ENCODE peak calls at places on chromosomes 16 and 17, in four cellular contexts. One of them, this sample, is unnamed.

GRCh38 chr17:4634981-4635380 is 6.5 kb downstream of the ALOX15 start:
- DNase-seq in dorsolateral prefrontal cortex: no peak
- DNase-seq in heart right ventricle: no peak
- DNase-seq in MM.1S: no peak
- DNase-seq in this sample: no peak

GRCh38 chr17:3892095-3892998 is 506 bp downstream of the CAMKK1 start:
- DNase-seq in dorsolateral prefrontal cortex: peak; percentile 78
- DNase-seq in heart right ventricle: peak; percentile 80
- DNase-seq in MM.1S: peak; percentile 23
- DNase-seq in this sample: peak; percentile 27

GRCh38 chr16:79150626-79151025 is 449.9 kb downstream of the MAF start:
- DNase-seq in dorsolateral prefrontal cortex: no peak
- DNase-seq in heart right ventricle: no peak
- DNase-seq in MM.1S: no peak
- DNase-seq in this sample: no peak

GRCh38 chr17:56679148-56679766 is 85.8 kb downstream of the NOG start:
- DNase-seq in dorsolateral prefrontal cortex: no peak
- DNase-seq in heart right ventricle: no peak
- DNase-seq in MM.1S: peak; percentile 20
- DNase-seq in this sample: no peak

GRCh38 chr16:79287424-79287917 is 313.1 kb downstream of the MAF start:
- DNase-seq in dorsolateral prefrontal cortex: no peak
- DNase-seq in heart right ventricle: peak; percentile 25
- DNase-seq in MM.1S: no peak
- DNase-seq in this sample: no peak

GRCh38 chr17:70121136-70121535 is 46.1 kb downstream of the KCNJ16 start:
- DNase-seq in dorsolateral prefrontal cortex: no peak
- DNase-seq in heart right ventricle: no peak
- DNase-seq in MM.1S: no peak
- DNase-seq in this sample: no peak

GRCh38 chr17:57599271-57600045 is 145.6 kb downstream of the CCDC182 start:
- DNase-seq in dorsolateral prefrontal cortex: no peak
- DNase-seq in heart right ventricle: no peak
- DNase-seq in MM.1S: peak; percentile 28
- DNase-seq in this sample: no peak

GRCh38 chr17:72358465-72358864 is 237.6 kb downstream of the SOX9 start:
- DNase-seq in dorsolateral prefrontal cortex: no peak
- DNase-seq in heart right ventricle: no peak
- DNase-seq in MM.1S: no peak
- DNase-seq in this sample: no peak

GRCh38 chr17:40139566-40140058 is 725 bp upstream of the CASC3 start:
- DNase-seq in dorsolateral prefrontal cortex: no peak
- DNase-seq in heart right ventricle: no peak
- DNase-seq in MM.1S: no peak
- DNase-seq in this sample: no peak

GRCh38 chr16:79307214-79307613 is 293.3 kb downstream of the MAF start:
- DNase-seq in dorsolateral prefrontal cortex: peak; percentile 43
- DNase-seq in heart right ventricle: peak; percentile 36
- DNase-seq in MM.1S: no peak
- DNase-seq in this sample: no peak

GRCh38 chr17:1182831-1183578 is 3.2 kb upstream of the ABR start:
- DNase-seq in dorsolateral prefrontal cortex: no peak
- DNase-seq in heart right ventricle: no peak
- DNase-seq in MM.1S: no peak
- DNase-seq in this sample: no peak

GRCh38 chr16:54077412-54077821 is 209.2 kb downstream of the IRX3 start:
- DNase-seq in dorsolateral prefrontal cortex: no peak
- DNase-seq in heart right ventricle: no peak
- DNase-seq in MM.1S: no peak
- DNase-seq in this sample: no peak

GRCh38 chr16:71351558-71351901 is 7.0 kb upstream of the CALB2 start:
- DNase-seq in dorsolateral prefrontal cortex: no peak
- DNase-seq in heart right ventricle: no peak
- DNase-seq in MM.1S: no peak
- DNase-seq in this sample: no peak

GRCh38 chr17:51044964-51045363 is 75.7 kb downstream of the SPAG9 start:
- DNase-seq in dorsolateral prefrontal cortex: peak; percentile 43
- DNase-seq in heart right ventricle: no peak
- DNase-seq in MM.1S: no peak
- DNase-seq in this sample: no peak

GRCh38 chr16:22098538-22099255 is 6.4 kb downstream of the VWA3A start:
- DNase-seq in dorsolateral prefrontal cortex: no peak
- DNase-seq in heart right ventricle: peak; percentile 12
- DNase-seq in MM.1S: peak; percentile 66
- DNase-seq in this sample: no peak

GRCh38 chr17:28996554-28997096 is 9.2 kb downstream of the SEZ6 start:
- DNase-seq in dorsolateral prefrontal cortex: no peak
- DNase-seq in heart right ventricle: no peak
- DNase-seq in MM.1S: no peak
- DNase-seq in this sample: no peak

GRCh38 chr17:19507673-19508326 is 25.9 kb upstream of the SLC47A1 start:
- DNase-seq in dorsolateral prefrontal cortex: peak; percentile 93
- DNase-seq in heart right ventricle: peak; percentile 93
- DNase-seq in MM.1S: peak; percentile 62
- DNase-seq in this sample: peak; percentile 62

GRCh38 chr16:81737885-81738536 is 41.1 kb upstream of the PLCG2 start:
- DNase-seq in dorsolateral prefrontal cortex: peak; percentile 87
- DNase-seq in heart right ventricle: peak; percentile 89
- DNase-seq in MM.1S: peak; percentile 64
- DNase-seq in this sample: peak; percentile 7

GRCh38 chr16:5633845-5634440 is 536.3 kb upstream of the EEF2KMT start:
- DNase-seq in dorsolateral prefrontal cortex: no peak
- DNase-seq in heart right ventricle: no peak
- DNase-seq in MM.1S: peak; percentile 47
- DNase-seq in this sample: no peak

GRCh38 chr17:57040571-57040970 is 44.5 kb upstream of the AKAP1 start:
- DNase-seq in dorsolateral prefrontal cortex: no peak
- DNase-seq in heart right ventricle: no peak
- DNase-seq in MM.1S: no peak
- DNase-seq in this sample: no peak

GRCh38 chr16:49024896-49025295 is 256.7 kb downstream of the CBLN1 start:
- DNase-seq in dorsolateral prefrontal cortex: no peak
- DNase-seq in heart right ventricle: no peak
- DNase-seq in MM.1S: no peak
- DNase-seq in this sample: no peak

GRCh38 chr16:79132745-79133144 is 467.8 kb downstream of the MAF start:
- DNase-seq in dorsolateral prefrontal cortex: no peak
- DNase-seq in heart right ventricle: peak; percentile 16
- DNase-seq in MM.1S: no peak
- DNase-seq in this sample: no peak

GRCh38 chr17:72726936-72727335 is 365.6 kb downstream of the SLC39A11 start:
- DNase-seq in dorsolateral prefrontal cortex: no peak
- DNase-seq in heart right ventricle: no peak
- DNase-seq in MM.1S: peak; percentile 92
- DNase-seq in this sample: no peak

GRCh38 chr16:76268824-76269223 is 8.4 kb upstream of the CNTNAP4 start:
- DNase-seq in dorsolateral prefrontal cortex: no peak
- DNase-seq in heart right ventricle: no peak
- DNase-seq in MM.1S: peak; percentile 7
- DNase-seq in this sample: no peak

GRCh38 chr17:40909351-40909750 is 24.3 kb upstream of the KRT20 start:
- DNase-seq in dorsolateral prefrontal cortex: peak; percentile 78
- DNase-seq in heart right ventricle: peak; percentile 69
- DNase-seq in MM.1S: peak; percentile 67
- DNase-seq in this sample: peak; percentile 83

GRCh38 chr17:9644910-9645751 is at the start of gene USP43:
- DNase-seq in dorsolateral prefrontal cortex: no peak
- DNase-seq in heart right ventricle: no peak
- DNase-seq in MM.1S: no peak
- DNase-seq in this sample: no peak

GRCh38 chr16:73149329-73149728 is 101.4 kb upstream of the ZFHX3 start:
- DNase-seq in dorsolateral prefrontal cortex: no peak
- DNase-seq in heart right ventricle: no peak
- DNase-seq in MM.1S: no peak
- DNase-seq in this sample: no peak

GRCh38 chr16:75476817-75477216 is 12.3 kb upstream of the TMEM170A start:
- DNase-seq in dorsolateral prefrontal cortex: no peak
- DNase-seq in heart right ventricle: no peak
- DNase-seq in MM.1S: no peak
- DNase-seq in this sample: no peak

GRCh38 chr17:35087731-35088646 is 24.5 kb upstream of the RFFL start:
- DNase-seq in dorsolateral prefrontal cortex: peak; percentile 64
- DNase-seq in heart right ventricle: peak; percentile 43
- DNase-seq in MM.1S: peak; percentile 41
- DNase-seq in this sample: no peak

GRCh38 chr17:13933597-13934276 is 135.6 kb upstream of the COX10 start:
- DNase-seq in dorsolateral prefrontal cortex: no peak
- DNase-seq in heart right ventricle: no peak
- DNase-seq in MM.1S: no peak
- DNase-seq in this sample: no peak

GRCh38 chr16:27950488-27950887 is 113.0 kb downstream of the GSG1L start:
- DNase-seq in dorsolateral prefrontal cortex: no peak
- DNase-seq in heart right ventricle: no peak
- DNase-seq in MM.1S: no peak
- DNase-seq in this sample: no peak

GRCh38 chr17:75638893-75639292 is 5.7 kb downstream of the SMIM5 start:
- DNase-seq in dorsolateral prefrontal cortex: no peak
- DNase-seq in heart right ventricle: peak; percentile 36
- DNase-seq in MM.1S: no peak
- DNase-seq in this sample: no peak

GRCh38 chr17:75640556-75641119 is 7.4 kb downstream of the SMIM5 start:
- DNase-seq in dorsolateral prefrontal cortex: no peak
- DNase-seq in heart right ventricle: no peak
- DNase-seq in MM.1S: no peak
- DNase-seq in this sample: no peak

GRCh38 chr17:75639327-75639726 is 6.1 kb downstream of the SMIM5 start:
- DNase-seq in dorsolateral prefrontal cortex: no peak
- DNase-seq in heart right ventricle: no peak
- DNase-seq in MM.1S: no peak
- DNase-seq in this sample: no peak

GRCh38 chr17:75641343-75641742 is 8.1 kb downstream of the SMIM5 start:
- DNase-seq in dorsolateral prefrontal cortex: no peak
- DNase-seq in heart right ventricle: peak; percentile 60
- DNase-seq in MM.1S: no peak
- DNase-seq in this sample: no peak

GRCh38 chr17:75639771-75640555 is 6.7 kb downstream of the SMIM5 start:
- DNase-seq in dorsolateral prefrontal cortex: no peak
- DNase-seq in heart right ventricle: no peak
- DNase-seq in MM.1S: no peak
- DNase-seq in this sample: no peak
- TF ChIP-seq CTCF in dorsolateral prefrontal cortex: no peak
- TF ChIP-seq CTCF in heart right ventricle: no peak
- TF ChIP-seq CTCF in MM.1S: no peak
- TF ChIP-seq CTCF in this sample: no peak

DNA sequence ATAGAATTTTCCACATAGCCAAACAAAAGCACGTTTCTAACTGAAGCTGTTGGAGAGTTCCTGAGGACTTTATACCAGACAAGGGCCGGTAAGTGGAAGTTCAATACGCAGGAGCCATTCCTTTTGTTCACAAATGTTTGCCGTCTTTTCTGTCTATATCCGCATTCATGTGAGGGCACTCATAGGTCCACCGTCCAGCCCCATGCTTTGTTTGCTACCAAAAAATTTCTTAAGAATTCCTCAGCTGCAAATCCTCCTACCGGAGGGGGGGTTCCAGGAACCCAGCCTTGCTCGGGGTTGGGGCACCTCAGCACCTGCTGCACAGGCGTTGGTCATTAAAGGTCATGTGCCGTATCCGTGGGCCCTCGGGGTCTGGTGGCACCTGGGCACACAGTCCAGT is 276.8 kb downstream of the SEC14L1 start:
- DNase-seq in dorsolateral prefrontal cortex: no peak
- DNase-seq in heart right ventricle: no peak
- DNase-seq in MM.1S: no peak
- DNase-seq in this sample: no peak
- H3K4me3 ChIP-seq in dorsolateral prefrontal cortex: no peak overlapping the region
- H3K4me3 ChIP-seq in heart right ventricle: no peak overlapping the region
- H3K4me3 ChIP-seq in MM.1S: no peak overlapping the region
- H3K4me3 ChIP-seq in this sample: no peak overlapping the region

DNA sequence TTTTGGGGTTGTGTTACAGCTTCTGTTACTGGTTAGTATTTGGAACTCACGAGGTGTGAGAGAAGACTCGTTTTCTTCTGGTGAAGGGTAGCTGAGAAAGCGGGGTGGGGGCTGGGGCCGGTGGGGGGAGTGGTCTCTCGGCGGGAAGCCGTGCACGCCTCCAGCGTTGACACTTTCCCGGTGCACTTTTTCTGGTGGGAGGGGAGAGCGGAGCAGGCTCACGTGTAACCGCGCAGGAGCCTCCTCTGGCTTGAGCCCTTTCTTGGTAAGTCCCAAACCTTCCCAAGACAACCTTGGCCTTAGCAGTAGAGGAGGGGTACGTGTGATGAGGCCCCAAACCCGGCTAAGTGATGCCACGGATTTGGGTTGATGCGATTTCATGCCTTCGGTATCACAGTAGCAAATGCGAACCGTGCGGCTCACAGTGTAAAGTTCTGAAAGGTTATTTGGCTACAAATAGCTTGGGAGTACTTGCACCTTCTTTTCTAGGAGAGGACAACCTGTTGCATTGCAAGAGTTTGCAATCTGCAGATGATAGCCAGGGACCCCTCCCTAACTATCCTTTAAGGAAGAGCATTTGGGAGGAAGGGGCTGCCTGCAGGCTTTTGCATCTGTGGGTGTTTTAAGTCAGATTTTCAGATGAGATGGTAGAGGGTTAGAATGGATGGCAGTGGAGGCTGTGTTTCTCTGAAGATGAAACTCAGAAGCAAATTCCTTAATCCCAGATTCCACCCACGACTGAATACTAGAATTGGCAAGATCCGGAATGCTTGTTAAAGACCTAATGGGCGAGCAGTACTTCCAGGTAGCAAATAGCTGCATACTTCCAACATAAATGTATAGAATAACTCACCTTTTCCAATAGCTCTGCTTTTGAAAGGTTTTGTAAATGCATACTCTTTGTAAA is 1.5 kb downstream of the HLF start:
- DNase-seq in dorsolateral prefrontal cortex: no peak
- DNase-seq in heart right ventricle: no peak
- DNase-seq in MM.1S: no peak
- DNase-seq in this sample: no peak
- H3K27me3 ChIP-seq in dorsolateral prefrontal cortex: no peaks in the 10 kb centered on the region
- H3K27me3 ChIP-seq in heart right ventricle: no peaks in the 10 kb centered on the region
- H3K27me3 ChIP-seq in MM.1S: peaks cover 20% of the 10 kb centered on the region
- H3K27me3 ChIP-seq in this sample: peaks cover 34% of the 10 kb centered on the region

GRCh38 chr17:33647976-33648375 is 354.9 kb upstream of the ASIC2 start:
- DNase-seq in dorsolateral prefrontal cortex: peak; percentile 71
- DNase-seq in heart right ventricle: no peak
- DNase-seq in MM.1S: peak; percentile 26
- DNase-seq in this sample: no peak
- TF ChIP-seq CTCF in dorsolateral prefrontal cortex: peak; percentile 55
- TF ChIP-seq CTCF in heart right ventricle: no peak
- TF ChIP-seq CTCF in MM.1S: peak; percentile 51
- TF ChIP-seq CTCF in this sample: peak; percentile 42